ENCODE peak calls at places on chromosomes 1 and 21, in four cellular contexts. M is type B pancreatic cell, S is uterus, R is T-helper 1 cell. E is an unnamed sample.

GRCh38 chr1:156508205-156508954 is 7.8 kb upstream of the MEF2D start:
- DNase-seq in M (no peak), R (no peak), S (peak), E (no peak)

GRCh38 chr1:241648159-241648558 is 3.9 kb upstream of the WDR64 start:
- DNase-seq in R (no peak), M (no peak), S (no peak), E (no peak)

GRCh38 chr1:76023669-76024407 is 50.7 kb upstream of the ST6GALNAC3 start:
- DNase-seq in S (no peak), R (no peak), M (no peak), E (no peak)

GRCh38 chr1:36947384-36947783 is 86.9 kb downstream of the GRIK3 start:
- DNase-seq in S (no peak), M (no peak), R (no peak), E (no peak)

GRCh38 chr1:108881369-108881768 is 4.6 kb downstream of the GPSM2 start:
- DNase-seq in R (no peak), M (no peak), S (no peak), E (no peak)

GRCh38 chr1:60583696-60584095 is 498.7 kb upstream of the NFIA start:
- DNase-seq in R (no peak), M (no peak), S (no peak), E (no peak)

GRCh38 chr1:43414634-43415223 is 25.0 kb downstream of the SZT2 start:
- DNase-seq in S (no peak), M (no peak), R (peak), E (peak)

GRCh38 chr1:163291461-163291860 is 30.3 kb upstream of the NUF2 start:
- DNase-seq in S (no peak), M (no peak), R (no peak), E (no peak)

GRCh38 chr1:205348559-205349477 is 7.9 kb downstream of the KLHDC8A start:
- DNase-seq in M (no peak), R (no peak), S (no peak), E (no peak)

GRCh38 chr1:154843913-154844681 is 26.0 kb downstream of the KCNN3 start:
- DNase-seq in M (no peak), S (no peak), R (no peak), E (no peak)

GRCh38 chr1:188170935-188171334 is 1342.2 kb downstream of the PLA2G4A start:
- DNase-seq in S (no peak), R (no peak), M (no peak), E (no peak)

GRCh38 chr1:181128592-181129497 is 40.3 kb downstream of the IER5 start:
- DNase-seq in R (no peak), M (no peak), S (no peak), E (no peak)

GRCh38 chr1:193479187-193479586 is 292.8 kb upstream of the B3GALT2 start:
- DNase-seq in S (no peak), R (peak), M (no peak), E (peak)

GRCh38 chr1:204997616-204998015 is 45.4 kb upstream of the CNTN2 start:
- DNase-seq in R (no peak), S (peak), M (no peak), E (no peak)

GRCh38 chr1:108643492-108644333 is 17.2 kb downstream of the HENMT1 start:
- DNase-seq in S (no peak), M (no peak), R (no peak), E (peak)

GRCh38 chr1:234163267-234163919 is 209.9 kb upstream of the COA6 start:
- DNase-seq in S (no peak), M (no peak), R (no peak), E (no peak)

GRCh38 chr1:33327587-33328325 is 6.9 kb upstream of the A3GALT2 start:
- DNase-seq in M (no peak), R (no peak), S (peak), E (no peak)

GRCh38 chr1:201020040-201020591 is 3.4 kb downstream of the KIF21B start:
- DNase-seq in M (no peak), S (no peak), R (no peak), E (no peak)

GRCh38 chr21:43736224-43736883 is 17.4 kb downstream of the PDXK start:
- DNase-seq in S (no peak), M (no peak), R (no peak), E (no peak)

GRCh38 chr1:222390181-222390580 is 157.7 kb downstream of the HHIPL2 start:
- DNase-seq in M (no peak), R (no peak), S (no peak), E (no peak)

GRCh38 chr1:175521265-175522040 is 221.9 kb downstream of the TNR start:
- DNase-seq in M (no peak), S (no peak), R (no peak), E (no peak)

GRCh38 chr21:42097274-42097673 is 26.2 kb downstream of the UMODL1 start:
- DNase-seq in R (no peak), S (no peak), M (no peak), E (no peak)

GRCh38 chr1:200535605-200536004 is 84.9 kb downstream of the KIF14 start:
- DNase-seq in S (no peak), M (no peak), R (no peak), E (peak)

GRCh38 chr1:32611859-32612188 is 38.5 kb downstream of the ZBTB8OS start:
- DNase-seq in M (no peak), R (no peak), S (no peak), E (no peak)

GRCh38 chr1:101309334-101310221 is 72.8 kb downstream of the S1PR1 start:
- DNase-seq in R (peak), S (peak), M (no peak), E (peak)

GRCh38 chr1:225849905-225850304 is 32.3 kb downstream of the TMEM63A start:
- DNase-seq in S (peak), R (no peak), M (no peak), E (no peak)

GRCh38 chr1:183993132-183993531 is 44.4 kb downstream of the COLGALT2 start:
- DNase-seq in R (no peak), S (no peak), M (no peak), E (no peak)

GRCh38 chr1:225866061-225866844 is 15.9 kb downstream of the TMEM63A start:
- DNase-seq in R (no peak), M (no peak), S (no peak), E (peak)

GRCh38 chr1:193614817-193615216 is 428.4 kb upstream of the B3GALT2 start:
- DNase-seq in R (no peak), M (no peak), S (no peak), E (no peak)

GRCh38 chr1:234899041-234899787 is 229.4 kb downstream of the TOMM20 start:
- DNase-seq in R (no peak), S (no peak), M (no peak), E (no peak)

E was measured in T follicular helper cell.